ENCODE peak calls at places on chromosomes 6 and 20, in four cellular contexts. One of them, this sample, is unnamed.

GRCh38 chr6:168166627-168167026 is 87.6 kb upstream of the FRMD1 start:
- DNase-seq in tibial artery: no peak
- DNase-seq in SK-N-SH: no peak
- DNase-seq in HS-5: no peak
- DNase-seq in this sample: no peak

GRCh38 chr6:143559101-143559500 is 47.6 kb upstream of the FUCA2 start:
- DNase-seq in tibial artery: no peak
- DNase-seq in SK-N-SH: no peak
- DNase-seq in HS-5: no peak
- DNase-seq in this sample: no peak

GRCh38 chr6:91824346-91824745 is 1237.5 kb upstream of the MAP3K7 start:
- DNase-seq in tibial artery: no peak
- DNase-seq in SK-N-SH: no peak
- DNase-seq in HS-5: no peak
- DNase-seq in this sample: no peak

GRCh38 chr6:104505838-104506237 is 353.9 kb downstream of the HACE1 start:
- DNase-seq in tibial artery: no peak
- DNase-seq in SK-N-SH: no peak
- DNase-seq in HS-5: no peak
- DNase-seq in this sample: no peak

GRCh38 chr6:123803862-123804681 is at the start of gene NKAIN2:
- DNase-seq in tibial artery: no peak
- DNase-seq in SK-N-SH: no peak
- DNase-seq in HS-5: no peak
- DNase-seq in this sample: peak; percentile 33

GRCh38 chr6:168247456-168248147 is 72.0 kb downstream of the DACT2 start:
- DNase-seq in tibial artery: no peak
- DNase-seq in SK-N-SH: peak; percentile 88
- DNase-seq in HS-5: no peak
- DNase-seq in this sample: peak; percentile 47

GRCh38 chr20:597560-597959 is 12.5 kb downstream of the TCF15 start:
- DNase-seq in tibial artery: no peak
- DNase-seq in SK-N-SH: no peak
- DNase-seq in HS-5: no peak
- DNase-seq in this sample: no peak

GRCh38 chr6:40755046-40755681 is 168.0 kb upstream of the LRFN2 start:
- DNase-seq in tibial artery: no peak
- DNase-seq in SK-N-SH: peak; percentile 29
- DNase-seq in HS-5: no peak
- DNase-seq in this sample: peak; percentile 12

GRCh38 chr6:36623547-36624459 is 29.6 kb downstream of the SRSF3 start:
- DNase-seq in tibial artery: peak; percentile 94
- DNase-seq in SK-N-SH: peak; percentile 83
- DNase-seq in HS-5: no peak
- DNase-seq in this sample: peak; percentile 85

GRCh38 chr6:170222498-170223471 is 68.1 kb downstream of the DLL1 start:
- DNase-seq in tibial artery: peak; percentile 47
- DNase-seq in SK-N-SH: peak; percentile 17
- DNase-seq in HS-5: no peak
- DNase-seq in this sample: no peak

GRCh38 chr6:43878823-43879495 is 108.9 kb downstream of the VEGFA start:
- DNase-seq in tibial artery: no peak
- DNase-seq in SK-N-SH: peak; percentile 80
- DNase-seq in HS-5: no peak
- DNase-seq in this sample: peak; percentile 86

GRCh38 chr6:134589512-134589911 is 271.6 kb upstream of the SGK1 start:
- DNase-seq in tibial artery: no peak
- DNase-seq in SK-N-SH: no peak
- DNase-seq in HS-5: peak; percentile 95
- DNase-seq in this sample: no peak

GRCh38 chr6:82783587-82784253 is 281.9 kb downstream of the UBE3D start:
- DNase-seq in tibial artery: no peak
- DNase-seq in SK-N-SH: no peak
- DNase-seq in HS-5: no peak
- DNase-seq in this sample: no peak

GRCh38 chr6:167697316-167697715 is 129.4 kb upstream of the AFDN start:
- DNase-seq in tibial artery: no peak
- DNase-seq in SK-N-SH: peak; percentile 88
- DNase-seq in HS-5: no peak
- DNase-seq in this sample: no peak

GRCh38 chr6:14380421-14380820 is 262.8 kb downstream of the CD83 start:
- DNase-seq in tibial artery: no peak
- DNase-seq in SK-N-SH: no peak
- DNase-seq in HS-5: no peak
- DNase-seq in this sample: no peak

GRCh38 chr6:83057705-83058321 is 7.8 kb downstream of the UBE3D start:
- DNase-seq in tibial artery: no peak
- DNase-seq in SK-N-SH: peak; percentile 57
- DNase-seq in HS-5: no peak
- DNase-seq in this sample: peak; percentile 32

GRCh38 chr20:56289652-56290051 is 41.1 kb downstream of the MC3R start:
- DNase-seq in tibial artery: no peak
- DNase-seq in SK-N-SH: no peak
- DNase-seq in HS-5: no peak
- DNase-seq in this sample: no peak

GRCh38 chr20:1392693-1393506 is at the start of gene FKBP1A:
- DNase-seq in tibial artery: peak; percentile 94
- DNase-seq in SK-N-SH: peak; percentile 95
- DNase-seq in HS-5: peak; percentile 60
- DNase-seq in this sample: peak; percentile 92

GRCh38 chr20:12597491-12597890 is 411.3 kb upstream of the SPTLC3 start:
- DNase-seq in tibial artery: no peak
- DNase-seq in SK-N-SH: no peak
- DNase-seq in HS-5: no peak
- DNase-seq in this sample: no peak

GRCh38 chr20:1711826-1712601 is 54.4 kb upstream of the SIRPG start:
- DNase-seq in tibial artery: no peak
- DNase-seq in SK-N-SH: peak; percentile 11
- DNase-seq in HS-5: no peak
- DNase-seq in this sample: no peak

GRCh38 chr6:42030585-42031506 is 19.5 kb upstream of the TAF8 start:
- DNase-seq in tibial artery: peak; percentile 62
- DNase-seq in SK-N-SH: peak; percentile 56
- DNase-seq in HS-5: no peak
- DNase-seq in this sample: peak; percentile 96

GRCh38 chr6:109783245-109783990 is 92.3 kb downstream of the FIG4 start:
- DNase-seq in tibial artery: no peak
- DNase-seq in SK-N-SH: no peak
- DNase-seq in HS-5: no peak
- DNase-seq in this sample: no peak

GRCh38 chr6:41736207-41736710 is 851 bp upstream of the TFEB start:
- DNase-seq in tibial artery: no peak
- DNase-seq in SK-N-SH: no peak
- DNase-seq in HS-5: no peak
- DNase-seq in this sample: no peak

GRCh38 chr6:159984268-159984786 is 15.4 kb downstream of the IGF2R start:
- DNase-seq in tibial artery: no peak
- DNase-seq in SK-N-SH: no peak
- DNase-seq in HS-5: no peak
- DNase-seq in this sample: no peak

GRCh38 chr6:32819729-32820128 is 2.9 kb upstream of the HLA-DOB start:
- DNase-seq in tibial artery: no peak
- DNase-seq in SK-N-SH: no peak
- DNase-seq in HS-5: peak; percentile 67
- DNase-seq in this sample: peak; percentile 24

GRCh38 chr6:44177691-44178423 is 19.2 kb downstream of the CAPN11 start:
- DNase-seq in tibial artery: peak; percentile 93
- DNase-seq in SK-N-SH: no peak
- DNase-seq in HS-5: no peak
- DNase-seq in this sample: peak; percentile 21

GRCh38 chr20:33653218-33653899 is 8.8 kb upstream of the C20orf144 start:
- DNase-seq in tibial artery: peak; percentile 81
- DNase-seq in SK-N-SH: peak; percentile 88
- DNase-seq in HS-5: peak; percentile 32
- DNase-seq in this sample: peak; percentile 70

GRCh38 chr6:16146527-16146955 is 17.7 kb downstream of the MYLIP start:
- DNase-seq in tibial artery: no peak
- DNase-seq in SK-N-SH: peak; percentile 38
- DNase-seq in HS-5: no peak
- DNase-seq in this sample: no peak

This sample was measured in thyroid gland.